ENCODE peak calls at places on chromosomes 4 and X, in ten cellular contexts. X, J, C, V, I, W, P, Y, M and Q are unnamed samples.

GRCh38 chrX:3526749-3527148 is 180.3 kb upstream of the MXRA5 start:
- DNase-seq in I (no peak), C (no peak), W (no peak), V (no peak), M (no peak), J (no peak), P (no peak), Y (no peak), X (no peak), Q (no peak)

GRCh38 chrX:39576081-39576701 is 521.6 kb downstream of the BCOR start:
- DNase-seq in Y (no peak), J (no peak), M (peak; percentile 57), I (no peak), C (no peak), P (no peak), W (no peak), V (peak; percentile 55), X (no peak), Q (no peak)

GRCh38 chrX:1231850-1232505 is 19.5 kb upstream of the CRLF2 start:
- DNase-seq in M (no peak), V (no peak), W (no peak), I (no peak), C (no peak), J (peak; percentile 9), Y (no peak), P (peak; percentile 7), X (no peak), Q (no peak)

GRCh38 chr4:71009796-71010588 is 16.5 kb downstream of the DCK start:
- DNase-seq in Y (no peak), C (no peak), M (peak; percentile 49), J (no peak), X (peak; percentile 26), I (no peak), W (peak; percentile 46), V (no peak), P (no peak), Q (no peak)

GRCh38 chrX:7908821-7909220 is 18.4 kb downstream of the PNPLA4 start:
- DNase-seq in V (no peak), I (no peak), C (no peak), P (no peak), W (no peak), J (no peak), Y (no peak), X (no peak), M (no peak), Q (no peak)

GRCh38 chr4:188262464-188262863 is 123.2 kb downstream of the TRIML1 start:
- DNase-seq in Y (no peak), W (no peak), M (no peak), J (no peak), X (peak; percentile 31), C (no peak), I (no peak), V (no peak), P (no peak), Q (no peak)

GRCh38 chr4:4680758-4681157 is 138.9 kb upstream of the STX18 start:
- DNase-seq in P (no peak), Y (no peak), W (no peak), J (no peak), V (no peak), C (no peak), M (no peak), I (no peak), X (no peak), Q (no peak)

GRCh38 chr4:171181090-171181489 is 632.1 kb upstream of the GALNTL6 start:
- DNase-seq in V (no peak), Y (no peak), W (no peak), M (no peak), I (no peak), X (no peak), P (no peak), C (no peak), J (no peak), Q (no peak)

GRCh38 chrX:133741303-133741702 is 244.1 kb downstream of the GPC3 start:
- DNase-seq in J (no peak), V (no peak), P (no peak), Y (no peak), M (no peak), C (no peak), W (no peak), I (no peak), X (no peak), Q (no peak)

GRCh38 chr4:35963969-35964515 is 280.3 kb downstream of the ARAP2 start:
- DNase-seq in J (no peak), Y (no peak), V (no peak), X (no peak), P (no peak), M (no peak), I (no peak), C (no peak), W (no peak), Q (no peak)

GRCh38 chr4:186216465-186217024 is 10.8 kb upstream of the KLKB1 start:
- DNase-seq in X (no peak), J (no peak), W (no peak), I (no peak), Y (no peak), V (no peak), C (no peak), P (no peak), M (peak; percentile 68), Q (no peak)

GRCh38 chr4:8912506-8912905 is 40.9 kb upstream of the HMX1 start:
- DNase-seq in C (no peak), J (no peak), I (peak; percentile 47), V (no peak), M (peak; percentile 36), P (no peak), Y (no peak), X (no peak), W (no peak), Q (no peak)

GRCh38 chr4:8912089-8912455 is 40.4 kb upstream of the HMX1 start:
- DNase-seq in P (peak; percentile 63), C (no peak), I (peak; percentile 78), J (no peak), Y (no peak), M (no peak), X (no peak), W (no peak), V (no peak), Q (peak; percentile 1)

GRCh38 chr4:8910100-8910821 is 38.6 kb upstream of the HMX1 start:
- DNase-seq in C (no peak), I (no peak), X (no peak), M (peak; percentile 47), Y (peak; percentile 3), W (no peak), P (peak; percentile 47), V (peak; percentile 79), J (peak; percentile 45), Q (no peak)

GRCh38 chr4:8910822-8911310 is 39.2 kb upstream of the HMX1 start:
- DNase-seq in V (no peak), W (no peak), C (no peak), X (no peak), I (peak; percentile 62), M (no peak), P (peak; percentile 72), Y (no peak), J (no peak), Q (no peak)

GRCh38 chr4:8911311-8912088 is 39.9 kb upstream of the HMX1 start:
- DNase-seq in V (peak; percentile 77), I (peak; percentile 83), J (peak; percentile 56), X (no peak), Y (peak; percentile 4), C (no peak), M (peak; percentile 84), P (peak; percentile 69), W (no peak), Q (no peak)
- TF ChIP-seq EP300 in V (no peak), I (no peak), J (no peak), X (no peak), Y (no peak), C (no peak), M (peak; percentile 42), P (no peak), W (no peak), Q (no peak)

GRCh38 chr4:102316585-102316984 is 28.7 kb downstream of the SLC39A8 start:
- DNase-seq in P (no peak), M (no peak), W (no peak), C (no peak), I (no peak), X (no peak), V (no peak), Y (no peak), J (no peak), Q (no peak)

GRCh38 chr4:102317459-102317858 is 27.8 kb downstream of the SLC39A8 start:
- DNase-seq in P (no peak), C (no peak), M (no peak), J (no peak), I (no peak), W (no peak), X (no peak), Y (no peak), V (no peak), Q (no peak)

GRCh38 chr4:102319594-102319993 is 25.7 kb downstream of the SLC39A8 start:
- DNase-seq in Y (no peak), V (no peak), X (no peak), P (no peak), J (no peak), I (no peak), C (no peak), W (no peak), M (no peak), Q (no peak)

GRCh38 chr4:102318526-102318925 is 26.8 kb downstream of the SLC39A8 start:
- DNase-seq in M (no peak), I (no peak), C (no peak), Y (peak; percentile 20), W (no peak), J (no peak), V (no peak), P (no peak), X (no peak), Q (no peak)

GRCh38 chr4:102318105-102318504 is 27.2 kb downstream of the SLC39A8 start:
- DNase-seq in C (no peak), P (no peak), Y (no peak), I (no peak), V (no peak), W (no peak), J (no peak), M (no peak), X (no peak), Q (no peak)
- H3K4me1 ChIP-seq in C (no peaks in the 10 kb centered on the region), P (peaks cover 4% of the 10 kb centered on the region), Y (no peaks in the 10 kb centered on the region), I (no peaks in the 10 kb centered on the region), V (peaks cover 25% of the 10 kb centered on the region), W (no peaks in the 10 kb centered on the region), J (no peaks in the 10 kb centered on the region), M (no peaks in the 10 kb centered on the region), X (no peaks in the 10 kb centered on the region), Q (no peaks in the 10 kb centered on the region)

GRCh38 chr4:68288046-68288740 is 42.7 kb upstream of the TMPRSS11B start:
- DNase-seq in V (no peak), C (no peak), M (no peak), P (no peak), X (no peak), I (no peak), W (no peak), J (no peak), Y (no peak), Q (no peak)
- H3K4me3 ChIP-seq in V (no peak overlapping the region), C (no peak overlapping the region), M (peak overlapping the region; percentile 47), P (no peak overlapping the region), X (no peak overlapping the region), I (no peak overlapping the region), W (no peak overlapping the region), J (no peak overlapping the region), Y (no peak overlapping the region), Q (no peak overlapping the region)

DNA sequence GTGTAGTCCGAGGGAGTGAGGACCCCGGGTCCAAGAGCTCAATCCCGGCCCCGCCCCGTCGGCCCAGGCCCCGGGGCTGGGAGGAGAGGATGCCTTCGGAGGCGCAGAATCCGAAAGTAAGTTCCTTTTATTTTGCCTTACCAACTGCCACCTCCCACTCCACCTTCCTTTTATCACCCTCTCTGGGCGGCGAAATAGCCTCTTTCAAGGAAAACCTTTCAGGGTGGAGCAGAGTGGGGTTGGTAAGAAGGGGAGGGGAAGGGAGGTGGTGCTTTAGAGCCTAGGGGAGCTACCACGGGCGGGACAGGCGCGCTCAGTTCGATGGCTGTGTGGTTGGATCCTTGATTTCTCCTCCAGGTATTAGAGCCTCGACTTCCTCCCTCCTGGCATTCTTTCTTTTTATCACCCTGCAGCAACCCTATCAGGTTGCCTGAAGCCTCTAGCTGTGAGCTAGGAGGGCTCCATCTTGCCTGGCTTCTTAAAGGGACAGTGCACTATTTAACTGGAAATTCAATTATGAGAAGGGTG is 191.2 kb downstream of the RRAGB start:
- DNase-seq in P (no peak), V (peak; percentile 58), X (peak; percentile 12), M (no peak), I (no peak), W (no peak), Y (peak; percentile 39), J (no peak), C (no peak), Q (peak; percentile 23)
- TF ChIP-seq EP300 in P (no peak), V (no peak), X (no peak), M (no peak), I (no peak), W (no peak), Y (no peak), J (no peak), C (no peak), Q (no peak)